ENCODE peak calls at places on chromosomes 2 and 18, in nine cellular contexts. One of them, this sample, is unnamed.

GRCh38 chr2:7673843-7674242 is 756.6 kb downstream of the RNF144A start:
- DNase-seq in activated CD4-positive, alpha-beta T cell treated with anti-CD3 and anti-CD28 coated beads, Interleukin-2, amount 10 ng/mL, durations not matched to agents 7 days and 5 days: no peak
- DNase-seq in activated effector memory CD4-positive, alpha-beta T cell treated with anti-CD3 and anti-CD28 coated beads, Interleukin-2, amount 50 U/mL, for 16 hours: no peak
- DNase-seq in GM13977: no peak
- DNase-seq in left ventricle myocardium inferior: no peak
- DNase-seq in lower leg skin: no peak
- DNase-seq in foreskin melanocyte: no peak
- DNase-seq in midbrain: no peak
- DNase-seq in brain pericyte: no peak
- DNase-seq in this sample: no peak

GRCh38 chr2:205463626-205464025 is 218.7 kb upstream of the NRP2 start:
- DNase-seq in left ventricle myocardium inferior: no peak
- DNase-seq in activated CD4-positive, alpha-beta T cell treated with anti-CD3 and anti-CD28 coated beads, Interleukin-2, amount 10 ng/mL, durations not matched to agents 7 days and 5 days: no peak
- DNase-seq in foreskin melanocyte: no peak
- DNase-seq in GM13977: no peak
- DNase-seq in activated effector memory CD4-positive, alpha-beta T cell treated with anti-CD3 and anti-CD28 coated beads, Interleukin-2, amount 50 U/mL, for 16 hours: no peak
- DNase-seq in midbrain: no peak
- DNase-seq in lower leg skin: no peak
- DNase-seq in brain pericyte: no peak
- DNase-seq in this sample: no peak

GRCh38 chr2:191845248-191845715 is 1.6 kb downstream of the CAVIN2 start:
- DNase-seq in lower leg skin: no peak
- DNase-seq in brain pericyte: no peak
- DNase-seq in activated CD4-positive, alpha-beta T cell treated with anti-CD3 and anti-CD28 coated beads, Interleukin-2, amount 10 ng/mL, durations not matched to agents 7 days and 5 days: no peak
- DNase-seq in midbrain: no peak
- DNase-seq in GM13977: no peak
- DNase-seq in left ventricle myocardium inferior: peak
- DNase-seq in foreskin melanocyte: no peak
- DNase-seq in activated effector memory CD4-positive, alpha-beta T cell treated with anti-CD3 and anti-CD28 coated beads, Interleukin-2, amount 50 U/mL, for 16 hours: no peak
- DNase-seq in this sample: peak

GRCh38 chr18:42561521-42561920 is 554.0 kb downstream of the RIT2 start:
- DNase-seq in activated CD4-positive, alpha-beta T cell treated with anti-CD3 and anti-CD28 coated beads, Interleukin-2, amount 10 ng/mL, durations not matched to agents 7 days and 5 days: no peak
- DNase-seq in lower leg skin: no peak
- DNase-seq in brain pericyte: no peak
- DNase-seq in activated effector memory CD4-positive, alpha-beta T cell treated with anti-CD3 and anti-CD28 coated beads, Interleukin-2, amount 50 U/mL, for 16 hours: no peak
- DNase-seq in left ventricle myocardium inferior: no peak
- DNase-seq in midbrain: no peak
- DNase-seq in GM13977: no peak
- DNase-seq in foreskin melanocyte: no peak
- DNase-seq in this sample: no peak

GRCh38 chr2:64987001-64987962 is 1.9 kb upstream of the SLC1A4 start:
- DNase-seq in activated CD4-positive, alpha-beta T cell treated with anti-CD3 and anti-CD28 coated beads, Interleukin-2, amount 10 ng/mL, durations not matched to agents 7 days and 5 days: no peak
- DNase-seq in lower leg skin: no peak
- DNase-seq in GM13977: peak
- DNase-seq in activated effector memory CD4-positive, alpha-beta T cell treated with anti-CD3 and anti-CD28 coated beads, Interleukin-2, amount 50 U/mL, for 16 hours: no peak
- DNase-seq in foreskin melanocyte: peak
- DNase-seq in midbrain: no peak
- DNase-seq in brain pericyte: no peak
- DNase-seq in left ventricle myocardium inferior: no peak
- DNase-seq in this sample: no peak

GRCh38 chr2:649461-650342 is 27.5 kb downstream of the TMEM18 start:
- DNase-seq in foreskin melanocyte: no peak
- DNase-seq in lower leg skin: no peak
- DNase-seq in brain pericyte: no peak
- DNase-seq in GM13977: no peak
- DNase-seq in activated effector memory CD4-positive, alpha-beta T cell treated with anti-CD3 and anti-CD28 coated beads, Interleukin-2, amount 50 U/mL, for 16 hours: peak
- DNase-seq in midbrain: no peak
- DNase-seq in activated CD4-positive, alpha-beta T cell treated with anti-CD3 and anti-CD28 coated beads, Interleukin-2, amount 10 ng/mL, durations not matched to agents 7 days and 5 days: no peak
- DNase-seq in left ventricle myocardium inferior: no peak
- DNase-seq in this sample: no peak

GRCh38 chr2:108923019-108923700 is 65.9 kb downstream of the EDAR start:
- DNase-seq in lower leg skin: peak
- DNase-seq in foreskin melanocyte: no peak
- DNase-seq in activated effector memory CD4-positive, alpha-beta T cell treated with anti-CD3 and anti-CD28 coated beads, Interleukin-2, amount 50 U/mL, for 16 hours: peak
- DNase-seq in GM13977: no peak
- DNase-seq in midbrain: no peak
- DNase-seq in activated CD4-positive, alpha-beta T cell treated with anti-CD3 and anti-CD28 coated beads, Interleukin-2, amount 10 ng/mL, durations not matched to agents 7 days and 5 days: no peak
- DNase-seq in left ventricle myocardium inferior: no peak
- DNase-seq in brain pericyte: no peak
- DNase-seq in this sample: no peak

GRCh38 chr2:12607971-12608370 is 108.8 kb upstream of the TRIB2 start:
- DNase-seq in midbrain: no peak
- DNase-seq in lower leg skin: no peak
- DNase-seq in foreskin melanocyte: no peak
- DNase-seq in activated effector memory CD4-positive, alpha-beta T cell treated with anti-CD3 and anti-CD28 coated beads, Interleukin-2, amount 50 U/mL, for 16 hours: no peak
- DNase-seq in GM13977: no peak
- DNase-seq in activated CD4-positive, alpha-beta T cell treated with anti-CD3 and anti-CD28 coated beads, Interleukin-2, amount 10 ng/mL, durations not matched to agents 7 days and 5 days: no peak
- DNase-seq in left ventricle myocardium inferior: no peak
- DNase-seq in brain pericyte: no peak
- DNase-seq in this sample: no peak

GRCh38 chr2:216477283-216478035 is 21.2 kb upstream of the RPL37A start:
- DNase-seq in left ventricle myocardium inferior: no peak
- DNase-seq in lower leg skin: no peak
- DNase-seq in brain pericyte: no peak
- DNase-seq in activated CD4-positive, alpha-beta T cell treated with anti-CD3 and anti-CD28 coated beads, Interleukin-2, amount 10 ng/mL, durations not matched to agents 7 days and 5 days: no peak
- DNase-seq in GM13977: no peak
- DNase-seq in activated effector memory CD4-positive, alpha-beta T cell treated with anti-CD3 and anti-CD28 coated beads, Interleukin-2, amount 50 U/mL, for 16 hours: no peak
- DNase-seq in foreskin melanocyte: no peak
- DNase-seq in midbrain: no peak
- DNase-seq in this sample: no peak

GRCh38 chr2:238525990-238526389 is 99.3 kb downstream of the ASB1 start:
- DNase-seq in GM13977: peak
- DNase-seq in activated effector memory CD4-positive, alpha-beta T cell treated with anti-CD3 and anti-CD28 coated beads, Interleukin-2, amount 50 U/mL, for 16 hours: no peak
- DNase-seq in lower leg skin: no peak
- DNase-seq in brain pericyte: no peak
- DNase-seq in left ventricle myocardium inferior: no peak
- DNase-seq in activated CD4-positive, alpha-beta T cell treated with anti-CD3 and anti-CD28 coated beads, Interleukin-2, amount 10 ng/mL, durations not matched to agents 7 days and 5 days: no peak
- DNase-seq in midbrain: no peak
- DNase-seq in foreskin melanocyte: no peak
- DNase-seq in this sample: no peak

GRCh38 chr2:172228177-172228785 is 125.6 kb upstream of the DLX2 start:
- DNase-seq in activated effector memory CD4-positive, alpha-beta T cell treated with anti-CD3 and anti-CD28 coated beads, Interleukin-2, amount 50 U/mL, for 16 hours: no peak
- DNase-seq in GM13977: no peak
- DNase-seq in left ventricle myocardium inferior: no peak
- DNase-seq in activated CD4-positive, alpha-beta T cell treated with anti-CD3 and anti-CD28 coated beads, Interleukin-2, amount 10 ng/mL, durations not matched to agents 7 days and 5 days: no peak
- DNase-seq in brain pericyte: no peak
- DNase-seq in foreskin melanocyte: no peak
- DNase-seq in midbrain: no peak
- DNase-seq in lower leg skin: no peak
- DNase-seq in this sample: no peak

GRCh38 chr18:68387246-68387645 is 327.7 kb downstream of the TMX3 start:
- DNase-seq in left ventricle myocardium inferior: no peak
- DNase-seq in brain pericyte: no peak
- DNase-seq in foreskin melanocyte: no peak
- DNase-seq in activated effector memory CD4-positive, alpha-beta T cell treated with anti-CD3 and anti-CD28 coated beads, Interleukin-2, amount 50 U/mL, for 16 hours: no peak
- DNase-seq in GM13977: no peak
- DNase-seq in activated CD4-positive, alpha-beta T cell treated with anti-CD3 and anti-CD28 coated beads, Interleukin-2, amount 10 ng/mL, durations not matched to agents 7 days and 5 days: no peak
- DNase-seq in midbrain: no peak
- DNase-seq in lower leg skin: no peak
- DNase-seq in this sample: no peak

GRCh38 chr2:120510751-120511395 is 164.9 kb downstream of the INHBB start:
- DNase-seq in midbrain: no peak
- DNase-seq in brain pericyte: no peak
- DNase-seq in foreskin melanocyte: no peak
- DNase-seq in lower leg skin: no peak
- DNase-seq in left ventricle myocardium inferior: no peak
- DNase-seq in activated CD4-positive, alpha-beta T cell treated with anti-CD3 and anti-CD28 coated beads, Interleukin-2, amount 10 ng/mL, durations not matched to agents 7 days and 5 days: no peak
- DNase-seq in activated effector memory CD4-positive, alpha-beta T cell treated with anti-CD3 and anti-CD28 coated beads, Interleukin-2, amount 50 U/mL, for 16 hours: no peak
- DNase-seq in GM13977: no peak
- DNase-seq in this sample: no peak

GRCh38 chr2:38301969-38302702 is 74.9 kb downstream of the ATL2 start:
- DNase-seq in activated effector memory CD4-positive, alpha-beta T cell treated with anti-CD3 and anti-CD28 coated beads, Interleukin-2, amount 50 U/mL, for 16 hours: no peak
- DNase-seq in GM13977: no peak
- DNase-seq in foreskin melanocyte: no peak
- DNase-seq in midbrain: no peak
- DNase-seq in brain pericyte: no peak
- DNase-seq in activated CD4-positive, alpha-beta T cell treated with anti-CD3 and anti-CD28 coated beads, Interleukin-2, amount 10 ng/mL, durations not matched to agents 7 days and 5 days: no peak
- DNase-seq in left ventricle myocardium inferior: no peak
- DNase-seq in lower leg skin: no peak
- DNase-seq in this sample: no peak

GRCh38 chr2:9970386-9971044 is 19.0 kb downstream of the GRHL1 start:
- DNase-seq in activated CD4-positive, alpha-beta T cell treated with anti-CD3 and anti-CD28 coated beads, Interleukin-2, amount 10 ng/mL, durations not matched to agents 7 days and 5 days: no peak
- DNase-seq in left ventricle myocardium inferior: no peak
- DNase-seq in brain pericyte: no peak
- DNase-seq in midbrain: no peak
- DNase-seq in lower leg skin: no peak
- DNase-seq in foreskin melanocyte: no peak
- DNase-seq in GM13977: no peak
- DNase-seq in activated effector memory CD4-positive, alpha-beta T cell treated with anti-CD3 and anti-CD28 coated beads, Interleukin-2, amount 50 U/mL, for 16 hours: no peak
- DNase-seq in this sample: no peak